ENCODE peak calls at places on chromosomes 7 and 10, in seven cellular contexts. One of them, this sample, is unnamed.

GRCh38 chr10:93431361-93431760 is 50.8 kb downstream of the MYOF start:
- DNase-seq in K562: no peak
- DNase-seq in SK-N-SH: no peak
- DNase-seq in H1: no peak
- DNase-seq in HCT116: no peak
- DNase-seq in GM12878: no peak
- DNase-seq in HepG2: no peak
- DNase-seq in this sample: no peak

GRCh38 chr10:45386657-45387056 is 12.6 kb downstream of the ALOX5 start:
- DNase-seq in K562: peak; percentile 12
- DNase-seq in SK-N-SH: no peak
- DNase-seq in H1: no peak
- DNase-seq in HCT116: no peak
- DNase-seq in GM12878: no peak
- DNase-seq in HepG2: no peak
- DNase-seq in this sample: no peak

GRCh38 chr7:29281782-29282541 is 87.4 kb downstream of the CHN2 start:
- DNase-seq in K562: no peak
- DNase-seq in SK-N-SH: peak; percentile 82
- DNase-seq in H1: no peak
- DNase-seq in HCT116: no peak
- DNase-seq in GM12878: no peak
- DNase-seq in HepG2: peak; percentile 51
- DNase-seq in this sample: no peak

GRCh38 chr7:151838861-151839381 is 38.0 kb downstream of the PRKAG2 start:
- DNase-seq in K562: no peak
- DNase-seq in SK-N-SH: no peak
- DNase-seq in H1: no peak
- DNase-seq in HCT116: no peak
- DNase-seq in GM12878: peak; percentile 17
- DNase-seq in HepG2: no peak
- DNase-seq in this sample: no peak

GRCh38 chr10:4073912-4074311 is 288.9 kb upstream of the KLF6 start:
- DNase-seq in K562: no peak
- DNase-seq in SK-N-SH: peak; percentile 10
- DNase-seq in H1: no peak
- DNase-seq in HCT116: no peak
- DNase-seq in GM12878: no peak
- DNase-seq in HepG2: no peak
- DNase-seq in this sample: no peak

GRCh38 chr7:15603124-15603523 is 41.3 kb upstream of the AGMO start:
- DNase-seq in K562: no peak
- DNase-seq in SK-N-SH: no peak
- DNase-seq in H1: no peak
- DNase-seq in HCT116: no peak
- DNase-seq in GM12878: no peak
- DNase-seq in HepG2: no peak
- DNase-seq in this sample: no peak

GRCh38 chr7:132403465-132404110 is 172.7 kb downstream of the PLXNA4 start:
- DNase-seq in K562: no peak
- DNase-seq in SK-N-SH: no peak
- DNase-seq in H1: no peak
- DNase-seq in HCT116: no peak
- DNase-seq in GM12878: no peak
- DNase-seq in HepG2: no peak
- DNase-seq in this sample: no peak

GRCh38 chr10:77501152-77501845 is 136.3 kb downstream of the KCNMA1 start:
- DNase-seq in K562: no peak
- DNase-seq in SK-N-SH: no peak
- DNase-seq in H1: no peak
- DNase-seq in HCT116: peak; percentile 41
- DNase-seq in GM12878: no peak
- DNase-seq in HepG2: no peak
- DNase-seq in this sample: no peak

GRCh38 chr7:133310232-133310852 is 57.5 kb downstream of the EXOC4 start:
- DNase-seq in K562: no peak
- DNase-seq in SK-N-SH: no peak
- DNase-seq in H1: no peak
- DNase-seq in HCT116: no peak
- DNase-seq in GM12878: no peak
- DNase-seq in HepG2: peak; percentile 7
- DNase-seq in this sample: no peak

GRCh38 chr10:24762161-24762924 is 38.7 kb upstream of the ARHGAP21 start:
- DNase-seq in K562: no peak
- DNase-seq in SK-N-SH: no peak
- DNase-seq in H1: no peak
- DNase-seq in HCT116: no peak
- DNase-seq in GM12878: no peak
- DNase-seq in HepG2: no peak
- DNase-seq in this sample: peak; percentile 48

GRCh38 chr10:13788701-13789447 is 202.1 kb downstream of the PRPF18 start:
- DNase-seq in K562: no peak
- DNase-seq in SK-N-SH: no peak
- DNase-seq in H1: no peak
- DNase-seq in HCT116: no peak
- DNase-seq in GM12878: no peak
- DNase-seq in HepG2: no peak
- DNase-seq in this sample: no peak

GRCh38 chr7:38057829-38058228 is 120.2 kb upstream of the STARD3NL start:
- DNase-seq in K562: no peak
- DNase-seq in SK-N-SH: no peak
- DNase-seq in H1: no peak
- DNase-seq in HCT116: no peak
- DNase-seq in GM12878: no peak
- DNase-seq in HepG2: no peak
- DNase-seq in this sample: no peak

GRCh38 chr10:90458054-90458453 is 399.8 kb downstream of the HTR7 start:
- DNase-seq in K562: no peak
- DNase-seq in SK-N-SH: no peak
- DNase-seq in H1: no peak
- DNase-seq in HCT116: no peak
- DNase-seq in GM12878: no peak
- DNase-seq in HepG2: no peak
- DNase-seq in this sample: no peak

GRCh38 chr10:90462761-90463160 is 395.1 kb downstream of the HTR7 start:
- DNase-seq in K562: no peak
- DNase-seq in SK-N-SH: no peak
- DNase-seq in H1: no peak
- DNase-seq in HCT116: no peak
- DNase-seq in GM12878: no peak
- DNase-seq in HepG2: no peak
- DNase-seq in this sample: no peak

GRCh38 chr10:90461437-90462155 is 396.2 kb downstream of the HTR7 start:
- DNase-seq in K562: no peak
- DNase-seq in SK-N-SH: no peak
- DNase-seq in H1: no peak
- DNase-seq in HCT116: no peak
- DNase-seq in GM12878: no peak
- DNase-seq in HepG2: no peak
- DNase-seq in this sample: no peak

DNA sequence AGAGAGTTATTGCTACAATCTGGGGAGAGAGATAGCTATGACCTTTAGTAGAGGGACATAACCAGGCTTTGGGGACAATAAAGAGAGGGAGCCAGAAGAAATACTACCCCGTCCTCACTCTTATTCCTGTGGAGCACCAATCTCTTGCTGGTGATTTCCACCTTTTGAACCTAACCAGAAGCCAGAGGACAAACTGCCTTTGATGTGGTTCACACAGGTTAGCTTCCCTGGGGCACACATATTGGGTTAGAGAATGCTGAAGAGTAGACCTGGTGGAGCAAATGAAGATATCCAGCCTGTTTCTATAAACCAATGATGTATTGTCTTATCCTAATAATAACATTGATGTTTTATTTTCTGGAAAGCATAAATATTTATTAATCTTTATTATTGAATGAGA is 399.3 kb downstream of the HTR7 start:
- DNase-seq in K562: no peak
- DNase-seq in SK-N-SH: no peak
- DNase-seq in H1: no peak
- DNase-seq in HCT116: no peak
- DNase-seq in GM12878: no peak
- DNase-seq in HepG2: no peak
- DNase-seq in this sample: no peak
- TF ChIP-seq JUND in K562: no peak
- TF ChIP-seq JUND in SK-N-SH: no peak
- TF ChIP-seq JUND in H1: no peak
- TF ChIP-seq JUND in HCT116: no peak
- TF ChIP-seq JUND in GM12878: no peak
- TF ChIP-seq JUND in HepG2: no peak
- TF ChIP-seq JUND in this sample: no peak

GRCh38 chr7:47587976-47588375 is 6.1 kb upstream of the TNS3 start:
- DNase-seq in K562: no peak
- DNase-seq in SK-N-SH: no peak
- DNase-seq in H1: no peak
- DNase-seq in HCT116: no peak
- DNase-seq in GM12878: no peak
- DNase-seq in HepG2: no peak
- DNase-seq in this sample: peak; percentile 51

GRCh38 chr7:47584128-47584865 is 2.4 kb upstream of the TNS3 start:
- DNase-seq in K562: no peak
- DNase-seq in SK-N-SH: no peak
- DNase-seq in H1: no peak
- DNase-seq in HCT116: no peak
- DNase-seq in GM12878: no peak
- DNase-seq in HepG2: no peak
- DNase-seq in this sample: no peak

GRCh38 chr7:47588704-47589225 is 6.9 kb upstream of the TNS3 start:
- DNase-seq in K562: no peak
- DNase-seq in SK-N-SH: no peak
- DNase-seq in H1: no peak
- DNase-seq in HCT116: no peak
- DNase-seq in GM12878: no peak
- DNase-seq in HepG2: no peak
- DNase-seq in this sample: no peak

GRCh38 chr7:47586925-47587324 is 5.0 kb upstream of the TNS3 start:
- DNase-seq in K562: no peak
- DNase-seq in SK-N-SH: no peak
- DNase-seq in H1: no peak
- DNase-seq in HCT116: no peak
- DNase-seq in GM12878: no peak
- DNase-seq in HepG2: no peak
- DNase-seq in this sample: peak; percentile 55

GRCh38 chr7:47587389-47587788 is 5.5 kb upstream of the TNS3 start:
- DNase-seq in K562: no peak
- DNase-seq in SK-N-SH: no peak
- DNase-seq in H1: no peak
- DNase-seq in HCT116: no peak
- DNase-seq in GM12878: no peak
- DNase-seq in HepG2: no peak
- DNase-seq in this sample: peak; percentile 93
- TF ChIP-seq JUND in K562: no peak
- TF ChIP-seq JUND in SK-N-SH: no peak
- TF ChIP-seq JUND in H1: no peak
- TF ChIP-seq JUND in HCT116: no peak
- TF ChIP-seq JUND in GM12878: no peak
- TF ChIP-seq JUND in HepG2: no peak
- TF ChIP-seq JUND in this sample: no peak

DNA sequence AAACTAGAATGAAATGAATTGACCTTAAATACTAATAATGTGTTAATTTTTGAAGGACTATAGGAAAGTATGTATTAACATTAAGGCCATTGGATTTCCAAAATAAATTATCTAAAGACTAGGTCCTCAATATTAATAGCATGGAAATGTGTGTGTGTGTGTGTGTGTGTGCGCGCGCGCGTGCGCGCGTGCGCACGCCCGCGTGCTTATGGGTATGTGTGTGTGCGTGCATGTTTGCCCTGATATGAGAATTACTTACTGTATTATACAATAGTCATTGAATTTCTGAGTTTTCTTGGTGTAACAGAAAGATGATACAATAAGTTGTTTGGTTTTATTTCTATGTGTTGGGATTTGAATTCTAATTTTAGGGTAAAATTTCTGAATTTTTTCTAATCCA is 205.9 kb downstream of the BICC1 start:
- DNase-seq in K562: no peak
- DNase-seq in SK-N-SH: no peak
- DNase-seq in H1: no peak
- DNase-seq in HCT116: no peak
- DNase-seq in GM12878: no peak
- DNase-seq in HepG2: no peak
- DNase-seq in this sample: no peak
- TF ChIP-seq JUND in K562: no peak
- TF ChIP-seq JUND in SK-N-SH: no peak
- TF ChIP-seq JUND in H1: no peak
- TF ChIP-seq JUND in HCT116: no peak
- TF ChIP-seq JUND in GM12878: no peak
- TF ChIP-seq JUND in HepG2: no peak
- TF ChIP-seq JUND in this sample: no peak

GRCh38 chr10:62180677-62181076 is 88.0 kb downstream of the RTKN2 start:
- DNase-seq in K562: no peak
- DNase-seq in SK-N-SH: no peak
- DNase-seq in H1: no peak
- DNase-seq in HCT116: no peak
- DNase-seq in GM12878: no peak
- DNase-seq in HepG2: no peak
- DNase-seq in this sample: no peak
- TF ChIP-seq JUND in K562: no peak
- TF ChIP-seq JUND in SK-N-SH: no peak
- TF ChIP-seq JUND in H1: no peak
- TF ChIP-seq JUND in HCT116: no peak
- TF ChIP-seq JUND in GM12878: no peak
- TF ChIP-seq JUND in HepG2: no peak
- TF ChIP-seq JUND in this sample: no peak

DNA sequence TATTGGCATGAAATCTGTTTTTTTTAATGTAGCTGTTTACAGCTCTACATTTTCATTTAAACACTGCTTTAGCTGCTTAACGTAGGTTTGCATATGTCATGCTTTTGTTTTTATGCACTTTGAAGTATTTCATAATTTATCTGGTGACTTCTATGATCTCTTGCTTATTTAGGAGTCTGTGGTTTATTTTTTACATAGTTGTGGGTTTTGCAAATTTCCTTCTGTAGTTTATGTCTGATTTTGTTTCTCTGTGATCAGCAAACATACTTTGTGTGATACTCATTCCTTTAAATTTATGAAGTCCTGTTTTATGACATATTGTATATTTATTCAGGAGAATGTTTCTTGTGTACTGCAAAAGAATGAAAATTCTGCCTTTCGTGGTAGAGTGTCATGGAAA is 606.5 kb upstream of the PFKP start:
- DNase-seq in K562: no peak
- DNase-seq in SK-N-SH: no peak
- DNase-seq in H1: no peak
- DNase-seq in HCT116: no peak
- DNase-seq in GM12878: no peak
- DNase-seq in HepG2: no peak
- DNase-seq in this sample: no peak
- TF ChIP-seq JUND in K562: no peak
- TF ChIP-seq JUND in SK-N-SH: no peak
- TF ChIP-seq JUND in H1: no peak
- TF ChIP-seq JUND in HCT116: no peak
- TF ChIP-seq JUND in GM12878: no peak
- TF ChIP-seq JUND in HepG2: no peak
- TF ChIP-seq JUND in this sample: no peak